ENCODE peak calls at places on chromosomes 6 and 20, in five cellular contexts. F, P, G, Q and M are unnamed samples.

GRCh38 chr6:144657691-144658090 is 372.6 kb downstream of the UTRN start:
- DNase-seq in Q (no peak), P (no peak), G (no peak), F (no peak), M (no peak)

GRCh38 chr6:107576852-107577251 is 86.9 kb downstream of the SOBP start:
- DNase-seq in G (no peak), Q (no peak), F (no peak), P (peak; percentile 50), M (no peak)

GRCh38 chr6:155314773-155315515 is 660 bp upstream of the TFB1M start:
- DNase-seq in Q (peak; percentile 85), G (peak; percentile 93), P (peak; percentile 89), F (peak; percentile 25), M (peak; percentile 94)

GRCh38 chr6:80789912-80790635 is 683.6 kb downstream of the BCKDHB start:
- DNase-seq in G (no peak), F (no peak), Q (no peak), P (no peak), M (no peak)

GRCh38 chr20:63665708-63666107 is 7.6 kb downstream of the RTEL1 start:
- DNase-seq in Q (no peak), G (no peak), P (no peak), F (no peak), M (no peak)

GRCh38 chr20:51013577-51014330 is 9.2 kb downstream of the KCNG1 start:
- DNase-seq in G (no peak), Q (no peak), F (no peak), P (no peak), M (no peak)

GRCh38 chr6:31490115-31490873 is 7.7 kb upstream of the MICB start:
- DNase-seq in G (no peak), P (no peak), Q (no peak), F (no peak), M (no peak)

GRCh38 chr6:97524846-97525245 is 241.8 kb upstream of the MMS22L start:
- DNase-seq in Q (no peak), P (no peak), F (no peak), G (no peak), M (no peak)

GRCh38 chr6:19749722-19750121 is 87.4 kb upstream of the ID4 start:
- DNase-seq in Q (no peak), P (no peak), F (no peak), G (no peak), M (no peak)

GRCh38 chr6:26249959-26250805 is 114.8 kb upstream of the BTN3A2 start:
- DNase-seq in Q (peak; percentile 97), P (peak; percentile 87), F (no peak), G (peak; percentile 58), M (peak; percentile 96)

GRCh38 chr6:101803146-101803545 is 409.6 kb downstream of the GRIK2 start:
- DNase-seq in Q (no peak), P (no peak), G (no peak), F (no peak), M (no peak)

GRCh38 chr20:46021361-46022359 is 7.4 kb upstream of the SLC12A5 start:
- DNase-seq in F (peak; percentile 69), G (peak; percentile 69), Q (no peak), P (peak; percentile 38), M (peak; percentile 92)

GRCh38 chr6:47042238-47042843 is at the start of gene ADGRF1:
- DNase-seq in F (no peak), P (no peak), G (no peak), Q (no peak), M (no peak)

GRCh38 chr6:47047097-47047478 is 5.0 kb upstream of the ADGRF1 start:
- DNase-seq in Q (no peak), P (no peak), F (no peak), G (no peak), M (no peak)

GRCh38 chr6:47044418-47044817 is 2.3 kb upstream of the ADGRF1 start:
- DNase-seq in Q (no peak), P (peak; percentile 67), F (no peak), G (no peak), M (peak; percentile 4)

DNA sequence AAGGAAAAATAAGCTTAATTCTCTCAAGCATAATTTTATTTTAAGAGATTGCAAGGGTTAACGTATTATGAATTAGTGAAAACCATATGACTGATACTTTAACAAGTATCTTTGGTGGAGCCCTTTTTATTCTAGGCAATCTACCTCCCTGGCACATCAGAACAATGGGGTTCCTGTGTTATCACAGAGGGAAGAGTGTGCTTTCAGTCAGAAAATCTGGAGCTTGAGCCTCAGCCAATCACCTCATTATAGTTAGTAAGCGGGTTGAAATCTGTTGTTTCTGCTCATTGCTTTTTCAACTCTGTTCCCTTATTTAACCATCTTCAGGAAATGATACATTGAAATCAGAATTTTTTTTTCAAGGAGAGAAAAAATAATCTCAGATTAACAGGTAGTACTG is 391 bp downstream of the ADGRF1 start:
- DNase-seq in F (no peak), G (no peak), P (no peak), Q (no peak), M (no peak)
- H3K4me3 ChIP-seq in F (no peak overlapping the region), G (no peak overlapping the region), P (no peak overlapping the region), Q (no peak overlapping the region), M (no peak overlapping the region)

DNA sequence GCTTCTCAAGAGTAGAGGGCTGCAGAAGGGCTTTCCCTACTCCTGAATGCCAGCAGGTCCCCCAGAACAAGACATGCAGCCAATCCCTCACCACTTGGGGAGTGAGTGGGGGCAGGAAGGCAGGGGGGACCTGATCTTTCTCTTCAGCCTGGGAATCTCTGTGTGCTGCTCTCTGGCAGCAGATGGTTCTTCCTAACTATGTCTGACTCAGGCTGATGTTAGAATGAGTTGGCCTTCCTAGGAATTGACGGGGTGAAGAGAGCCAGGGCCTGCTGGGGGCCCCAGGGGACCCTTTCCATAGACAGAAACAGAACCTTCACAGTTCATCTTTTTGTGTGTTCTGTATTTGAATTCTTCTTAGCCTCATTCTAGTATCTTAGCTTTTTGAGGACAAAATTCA is 29.0 kb upstream of the TCP11 start:
- DNase-seq in F (no peak), G (no peak), Q (no peak), P (no peak), M (no peak)
- TF ChIP-seq MYC in F (no peak), G (no peak), Q (no peak), P (no peak), M (no peak)

DNA sequence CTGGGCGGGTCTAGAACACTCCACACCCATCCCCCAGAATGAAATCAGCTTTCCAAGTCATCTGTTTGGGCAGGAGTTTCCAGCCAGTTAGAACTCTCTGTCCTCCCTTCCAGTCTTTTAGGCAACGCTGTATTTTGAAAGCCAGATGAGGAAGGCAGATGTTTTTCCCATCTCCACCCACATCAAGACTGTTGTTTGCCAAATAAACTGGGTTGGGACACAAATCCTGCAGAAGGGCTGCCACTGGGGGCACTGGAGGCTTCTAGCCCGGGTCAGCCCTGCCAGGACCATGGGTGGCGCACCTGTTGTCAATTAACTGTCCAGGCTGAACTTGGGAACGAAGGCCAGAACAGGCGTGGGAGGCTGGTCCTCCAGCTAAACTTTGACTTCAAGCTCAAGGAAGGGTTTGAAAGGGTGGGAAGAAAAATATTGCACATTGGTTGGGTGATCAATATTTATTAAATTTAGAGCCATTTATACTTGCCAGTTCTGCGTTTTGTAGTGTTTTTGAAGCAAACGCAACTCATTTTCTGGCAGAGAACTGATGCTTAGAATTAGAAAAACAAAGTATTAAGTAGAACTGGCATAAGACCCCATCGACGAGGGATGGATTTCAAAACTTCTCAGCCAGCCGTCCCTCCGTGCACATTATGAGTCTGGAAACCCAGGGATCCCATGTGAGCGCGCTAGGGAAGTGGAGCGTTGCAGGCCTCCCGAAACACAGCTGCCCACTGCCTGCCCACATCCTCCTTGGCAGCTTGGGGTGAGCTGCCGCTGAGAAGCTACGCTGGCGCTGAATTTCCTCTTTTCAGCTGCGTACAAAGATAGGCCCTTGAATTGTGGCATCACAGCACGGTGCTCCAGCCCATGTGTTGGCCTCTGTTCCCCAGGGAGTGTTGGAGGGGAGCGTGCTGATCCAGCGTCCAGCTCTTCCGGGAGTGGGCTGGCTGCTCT is 297.4 kb downstream of the QKI start:
- DNase-seq in Q (peak; percentile 72), G (peak; percentile 11), F (peak; percentile 8), P (no peak), M (peak; percentile 99)
- H3K4me3 ChIP-seq in Q (peak overlapping the region; percentile 26), G (no peak overlapping the region), F (no peak overlapping the region), P (no peak overlapping the region), M (peak overlapping the region; percentile 57)

DNA sequence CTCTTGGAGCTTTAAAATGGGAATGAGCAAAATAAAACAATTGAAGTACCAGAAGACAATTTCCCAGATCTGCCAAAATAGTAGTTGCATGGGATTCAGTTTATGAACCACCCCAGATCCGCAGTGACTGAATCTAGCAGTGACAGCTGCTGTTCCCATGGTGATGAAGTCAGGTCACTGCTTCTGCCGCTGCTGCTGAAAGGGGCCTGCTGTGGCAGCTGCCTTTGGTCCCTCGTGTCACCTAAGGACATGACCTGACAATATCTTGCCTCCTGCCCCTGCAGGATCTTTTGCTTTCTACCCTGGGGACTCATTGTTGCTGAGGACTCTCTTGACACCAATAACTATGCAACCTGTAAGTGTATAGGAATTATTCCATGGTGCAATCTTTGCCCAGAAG is 34.3 kb upstream of the OGFRL1 start:
- DNase-seq in F (no peak), G (no peak), P (no peak), Q (no peak), M (no peak)
- TF ChIP-seq MYC in F (no peak), G (no peak), P (no peak), Q (no peak), M (no peak)

GRCh38 chr6:154242617-154243357 is 113.8 kb downstream of the IPCEF1 start:
- DNase-seq in P (no peak), Q (no peak), F (no peak), G (no peak), M (no peak)
- H3K4me3 ChIP-seq in P (no peak overlapping the region), Q (peak overlapping the region; percentile 76), F (no peak overlapping the region), G (no peak overlapping the region), M (no peak overlapping the region)